ENCODE peak calls at places on chromosomes 11 and 22, in seven cellular contexts. N is naive thymus-derived CD4-positive, alpha-beta T cell; R is colonic mucosa; X is lung; U is A549; Y is fibroblast of lung; Z is psoas muscle. I is an unnamed sample. For H3K9me3, the result is how much of the 10 kb centered on the place peaks cover.

GRCh38 chr22:22887621-22888503 is at the start of gene IGLL5:
- DNase-seq in N (no peak), R (no peak), X (no peak), U (no peak), Y (no peak), Z (no peak), I (no peak)

GRCh38 chr11:128291835-128292234 is 295.5 kb downstream of the ETS1 start:
- DNase-seq in N (peak), R (peak), X (no peak), U (no peak), Y (no peak), Z (no peak), I (no peak)

GRCh38 chr22:50157976-50158375 is 12.6 kb upstream of the PANX2 start:
- DNase-seq in N (no peak), R (peak), X (peak), U (no peak), Y (no peak), Z (no peak), I (no peak)

GRCh38 chr11:15927866-15928217 is 428.5 kb downstream of the SOX6 start:
- DNase-seq in N (no peak), R (no peak), X (no peak), U (no peak), Y (no peak), Z (no peak), I (no peak)

GRCh38 chr11:208177-208916 is 839 bp downstream of the RIC8A start:
- DNase-seq in N (peak), R (peak), X (peak), U (peak), Y (peak), Z (peak), I (peak)

GRCh38 chr22:38861170-38861874 is 10.7 kb downstream of the CBX6 start:
- DNase-seq in N (no peak), R (no peak), X (no peak), U (no peak), Y (no peak), Z (peak), I (no peak)

GRCh38 chr11:16357776-16358175 is 1.4 kb upstream of the SOX6 start:
- DNase-seq in N (no peak), R (no peak), X (no peak), U (no peak), Y (no peak), Z (no peak), I (no peak)

GRCh38 chr11:110128161-110128560 is 35.0 kb downstream of the ZC3H12C start:
- DNase-seq in N (no peak), R (no peak), X (no peak), U (no peak), Y (peak), Z (no peak), I (no peak)

GRCh38 chr22:17217179-17217578 is 2.1 kb downstream of the ADA2 start:
- DNase-seq in N (peak), R (no peak), X (no peak), U (no peak), Y (no peak), Z (no peak), I (no peak)

GRCh38 chr22:39491696-39492095 is 10.4 kb upstream of the MIEF1 start:
- DNase-seq in N (no peak), R (no peak), X (no peak), U (no peak), Y (no peak), Z (no peak), I (no peak)

GRCh38 chr11:76625787-76626186 is 44.8 kb downstream of the LRRC32 start:
- DNase-seq in N (no peak), R (no peak), X (no peak), U (peak), Y (no peak), Z (no peak), I (no peak)

GRCh38 chr11:76665921-76666351 is 4.6 kb downstream of the LRRC32 start:
- DNase-seq in N (no peak), R (no peak), X (no peak), U (no peak), Y (no peak), Z (no peak), I (no peak)

GRCh38 chr11:131504199-131504949 is 134.0 kb downstream of the NTM start:
- DNase-seq in N (no peak), R (no peak), X (no peak), U (no peak), Y (peak), Z (peak), I (peak)

GRCh38 chr11:2380807-2381350 is 3.8 kb downstream of the CD81 start:
- DNase-seq in N (no peak), R (peak), X (peak), U (no peak), Y (no peak), Z (peak), I (no peak)

DNA sequence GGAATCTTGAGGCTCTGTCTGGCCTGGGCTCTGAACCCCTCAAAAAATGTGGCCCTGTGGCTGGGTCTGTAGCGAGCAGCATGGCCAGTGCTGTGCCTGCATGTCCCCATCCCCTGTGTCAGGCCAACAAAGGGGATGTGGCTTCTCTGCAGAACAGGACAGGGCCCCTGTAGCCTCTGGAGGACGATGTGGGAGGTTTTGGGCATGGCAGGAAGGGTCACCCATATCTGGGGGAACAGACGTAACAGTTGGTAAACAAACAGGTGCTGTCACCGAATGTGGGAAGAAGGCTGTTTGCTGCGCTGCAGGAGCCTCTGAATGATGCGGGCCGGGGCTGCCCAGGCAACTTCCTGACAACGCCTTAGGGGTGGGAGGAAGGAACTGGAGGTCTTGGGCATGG is 35.0 kb downstream of the LRP5 start:
- DNase-seq in N (no peak), R (no peak), X (no peak), U (no peak), Y (no peak), Z (no peak), I (no peak)
- H3K4me3 ChIP-seq in N (no peak), R (no peak), X (no peak), U (no peak), Y (no peak), Z (no peak), I (no peak)

DNA sequence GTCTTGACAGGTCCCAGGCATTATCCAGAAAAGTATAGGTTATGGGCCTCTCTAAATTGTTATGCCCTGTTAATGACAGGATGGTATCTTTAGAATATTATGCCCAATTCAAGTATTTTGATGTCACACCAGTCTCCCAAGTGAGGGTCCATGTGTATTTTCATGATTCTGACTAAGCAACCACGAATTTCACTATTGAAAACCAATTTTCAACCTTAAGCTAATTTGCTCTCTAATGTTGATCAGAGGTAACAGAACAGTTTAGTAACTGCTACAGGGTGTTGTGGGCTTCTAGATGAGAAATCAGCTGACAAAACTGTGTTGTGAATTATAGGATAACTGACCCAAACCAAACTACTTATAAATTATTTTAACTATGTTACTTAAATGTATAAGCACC is 48.0 kb upstream of the SORL1-AS1 start:
- DNase-seq in N (no peak), R (no peak), X (no peak), U (no peak), Y (no peak), Z (no peak), I (no peak)
- H3K9me3 ChIP-seq in N (under half), R (under half), X (under half), U (under half), Y (under half), Z (under half), I (under half)

GRCh38 chr11:12827369-12827768 is 153.1 kb downstream of the TEAD1 start:
- DNase-seq in N (no peak), R (no peak), X (no peak), U (no peak), Y (no peak), Z (no peak), I (no peak)

GRCh38 chr11:12827929-12828812 is 153.9 kb downstream of the TEAD1 start:
- DNase-seq in N (no peak), R (peak), X (no peak), U (peak), Y (peak), Z (no peak), I (peak)

GRCh38 chr11:12831471-12832202 is 157.4 kb downstream of the TEAD1 start:
- DNase-seq in N (no peak), R (no peak), X (no peak), U (no peak), Y (no peak), Z (no peak), I (no peak)

GRCh38 chr11:12829536-12830314 is 155.5 kb downstream of the TEAD1 start:
- DNase-seq in N (no peak), R (no peak), X (no peak), U (no peak), Y (no peak), Z (no peak), I (no peak)

GRCh38 chr11:12829131-12829530 is 154.9 kb downstream of the TEAD1 start:
- DNase-seq in N (no peak), R (no peak), X (no peak), U (no peak), Y (no peak), Z (no peak), I (no peak)
- H3K4me3 ChIP-seq in N (no peak), R (no peak), X (no peak), U (no peak), Y (no peak), Z (peak), I (no peak)

DNA sequence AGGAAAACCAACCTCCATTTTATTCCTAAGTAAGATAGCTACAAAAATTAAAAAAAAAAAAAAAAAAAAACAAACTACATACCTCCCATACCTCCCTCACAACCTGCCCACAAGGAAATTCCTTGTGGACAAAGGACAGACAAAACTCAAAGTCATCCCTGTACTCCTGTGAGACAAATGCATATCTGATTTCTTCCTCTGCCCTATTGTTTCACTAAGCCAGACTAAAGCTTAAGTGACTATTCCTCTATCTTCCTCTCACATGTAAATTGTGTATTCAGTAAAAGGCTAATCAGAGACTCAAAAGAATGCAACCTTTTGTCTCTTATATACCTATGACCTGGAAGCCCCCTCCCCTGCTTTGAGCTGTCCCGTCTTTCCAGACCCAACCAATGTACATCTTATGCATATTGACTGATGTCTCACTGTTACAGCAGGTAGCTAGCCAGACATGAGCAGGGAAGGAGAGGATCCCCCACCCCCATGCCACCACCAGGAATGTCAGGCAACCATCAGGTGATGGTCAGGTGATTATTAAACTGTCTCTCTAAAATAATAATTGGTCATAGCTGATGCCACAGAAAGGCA is 289.4 kb downstream of the SBF2 start:
- DNase-seq in N (no peak), R (no peak), X (no peak), U (no peak), Y (peak), Z (no peak), I (no peak)
- H3K9me3 ChIP-seq in N (under half), R (under half), X (under half), U (under half), Y (under half), Z (under half), I (under half)

DNA sequence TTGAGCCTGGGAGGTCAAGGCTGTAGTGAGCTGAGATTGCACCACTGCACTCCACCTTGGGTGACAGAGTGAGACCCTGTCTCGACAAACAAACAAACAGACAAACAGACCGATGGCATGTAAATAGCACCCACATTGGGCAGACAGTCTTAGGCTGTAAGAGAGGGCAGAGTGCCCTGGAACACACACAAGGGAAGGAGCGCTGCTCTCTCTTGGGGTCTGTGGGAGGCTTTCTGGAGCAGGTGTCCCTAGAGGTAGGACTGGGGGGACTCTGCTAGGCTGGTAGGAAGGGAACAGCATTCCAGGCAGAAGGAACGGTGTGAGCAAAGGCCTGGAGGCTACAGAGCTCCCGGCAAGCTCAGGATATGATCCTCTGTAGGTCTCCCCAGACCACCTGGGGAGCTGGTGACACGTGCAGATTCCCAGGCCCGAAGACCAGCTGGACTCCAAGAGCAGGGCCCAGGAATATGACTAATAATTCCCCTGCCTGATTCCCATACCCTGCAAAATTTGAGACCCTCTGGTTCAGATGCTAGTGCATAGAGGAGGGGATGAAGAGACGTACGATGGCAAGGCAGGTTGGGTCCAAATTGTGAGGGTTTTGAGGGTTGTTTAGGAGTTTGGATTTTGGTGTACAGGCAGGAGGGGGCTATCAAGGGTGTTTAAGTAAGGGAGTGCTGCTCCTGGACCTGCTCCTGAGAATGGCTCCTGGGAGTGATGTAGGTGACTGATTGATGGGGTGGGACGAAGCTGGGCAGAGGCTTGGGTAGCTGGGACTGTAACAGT is 11.6 kb downstream of the SMIM38 start:
- DNase-seq in N (no peak), R (no peak), X (no peak), U (no peak), Y (no peak), Z (no peak), I (peak)
- H3K4me3 ChIP-seq in N (no peak), R (no peak), X (no peak), U (no peak), Y (no peak), Z (no peak), I (no peak)

GRCh38 chr22:47420211-47420610 is 657.8 kb downstream of the TBC1D22A start:
- DNase-seq in N (no peak), R (no peak), X (no peak), U (no peak), Y (no peak), Z (no peak), I (no peak)
- H3K9me3 ChIP-seq in N (under half), R (under half), X (under half), U (under half), Y (under half), Z (under half), I (under half)

GRCh38 chr11:36051235-36052072 is 107.6 kb downstream of the LDLRAD3 start:
- DNase-seq in N (no peak), R (no peak), X (no peak), U (no peak), Y (no peak), Z (no peak), I (no peak)

GRCh38 chr11:36053901-36054300 is 110.0 kb downstream of the LDLRAD3 start:
- DNase-seq in N (no peak), R (no peak), X (no peak), U (no peak), Y (no peak), Z (no peak), I (no peak)

GRCh38 chr11:36055356-36055755 is 111.5 kb downstream of the LDLRAD3 start:
- DNase-seq in N (no peak), R (no peak), X (no peak), U (no peak), Y (no peak), Z (no peak), I (no peak)

GRCh38 chr11:36054628-36055027 is 110.8 kb downstream of the LDLRAD3 start:
- DNase-seq in N (no peak), R (no peak), X (no peak), U (no peak), Y (no peak), Z (no peak), I (no peak)

DNA sequence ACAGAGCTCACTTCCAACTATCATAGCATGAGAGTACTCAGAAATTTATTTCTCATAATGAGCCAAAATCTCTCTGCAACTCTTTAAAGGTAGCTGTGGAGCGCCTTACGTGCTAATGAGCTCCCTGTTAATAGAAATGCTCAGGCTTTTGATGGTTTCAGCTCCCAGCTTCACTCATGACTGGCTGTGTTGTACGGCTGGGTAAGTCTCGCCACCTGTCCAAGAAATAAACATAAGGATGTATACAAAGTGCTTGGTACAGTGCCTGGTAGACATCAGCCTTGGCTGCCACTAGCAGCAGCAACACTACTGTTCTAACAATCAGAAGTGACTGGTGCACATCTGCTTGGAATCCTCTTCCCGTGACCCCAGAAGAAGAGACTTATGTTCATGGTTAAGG is 109.5 kb downstream of the LDLRAD3 start:
- DNase-seq in N (no peak), R (no peak), X (no peak), U (no peak), Y (no peak), Z (no peak), I (no peak)
- H3K4me3 ChIP-seq in N (no peak), R (no peak), X (no peak), U (no peak), Y (no peak), Z (no peak), I (no peak)

DNA sequence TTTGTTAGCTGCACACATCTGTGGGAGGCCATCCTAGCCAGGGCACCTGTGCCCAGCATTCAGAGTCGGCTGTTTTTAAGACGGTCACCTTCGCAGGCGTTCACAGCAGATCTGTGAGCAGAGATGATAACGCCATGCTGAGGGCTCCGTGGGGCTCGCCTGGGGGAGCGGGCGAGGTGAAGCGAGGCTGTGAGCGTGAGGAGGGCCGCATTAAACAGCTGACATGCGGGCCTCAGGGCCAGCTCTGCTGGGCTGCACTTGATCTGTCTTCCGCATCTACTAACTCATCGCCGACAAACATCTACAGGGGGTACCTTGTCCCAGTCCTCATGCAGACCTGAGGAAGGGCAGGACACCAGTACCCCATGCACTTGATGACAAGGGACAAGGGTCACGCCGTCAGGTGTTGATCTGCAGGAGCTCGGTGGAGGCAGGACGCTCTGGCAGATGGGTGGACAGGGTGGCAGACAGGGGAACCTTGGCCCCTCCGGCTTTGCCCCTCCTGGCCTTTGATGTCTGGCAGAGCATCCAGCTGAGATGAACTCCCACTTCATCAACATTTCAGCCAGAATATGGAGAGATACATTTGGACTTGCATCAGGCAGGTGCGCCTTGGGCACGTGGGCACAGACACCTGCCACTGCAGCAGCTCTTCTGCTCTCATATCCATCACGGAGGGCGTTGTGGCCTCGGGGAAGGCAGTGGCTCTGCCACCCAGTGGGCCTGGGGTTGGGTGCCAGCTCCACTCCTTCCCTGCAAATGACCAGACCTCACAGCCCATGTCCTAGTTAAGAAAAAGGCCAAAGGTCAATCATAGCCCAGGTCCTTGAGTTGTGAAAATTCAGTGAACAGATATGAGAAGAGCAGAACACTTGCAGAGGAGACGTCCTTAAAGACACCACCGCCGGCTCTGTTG is 822.9 kb downstream of the BRD1 start:
- DNase-seq in N (no peak), R (peak), X (no peak), U (no peak), Y (no peak), Z (peak), I (no peak)
- H3K9me3 ChIP-seq in N (under half), R (under half), X (under half), U (under half), Y (under half), Z (under half), I (under half)